ENCODE peak calls at places on chromosomes 1 and 21, in four cellular contexts. One of them, this sample, is unnamed.

GRCh38 chr1:40625476-40626382 is 39.8 kb downstream of the RIMS3 start:
- DNase-seq in H9: no peak
- DNase-seq in mesendoderm: no peak
- DNase-seq in IMR-90: peak
- DNase-seq in this sample: no peak

GRCh38 chr21:33987461-33987860 is 71.9 kb upstream of the ATP5PO start:
- DNase-seq in IMR-90: no peak
- DNase-seq in mesendoderm: no peak
- DNase-seq in H9: no peak
- DNase-seq in this sample: no peak

GRCh38 chr1:31931241-31932225 is 6.6 kb downstream of the PTP4A2 start:
- DNase-seq in IMR-90: peak
- DNase-seq in mesendoderm: peak
- DNase-seq in H9: no peak
- DNase-seq in this sample: no peak

GRCh38 chr1:156668801-156669637 is 8.2 kb downstream of the NES start:
- DNase-seq in H9: peak
- DNase-seq in mesendoderm: peak
- DNase-seq in IMR-90: no peak
- DNase-seq in this sample: no peak

GRCh38 chr1:179142889-179143299 is 61.0 kb downstream of the TOR3A start:
- DNase-seq in mesendoderm: peak
- DNase-seq in H9: no peak
- DNase-seq in IMR-90: peak
- DNase-seq in this sample: no peak

GRCh38 chr1:12745992-12746323 is at the start of gene CFAP107:
- DNase-seq in IMR-90: no peak
- DNase-seq in H9: no peak
- DNase-seq in mesendoderm: peak
- DNase-seq in this sample: no peak

GRCh38 chr21:45408271-45408791 is 3.4 kb downstream of the COL18A1 start:
- DNase-seq in IMR-90: no peak
- DNase-seq in H9: no peak
- DNase-seq in mesendoderm: no peak
- DNase-seq in this sample: no peak

GRCh38 chr1:212950243-212951057 is at the start of gene VASH2:
- DNase-seq in H9: peak
- DNase-seq in mesendoderm: peak
- DNase-seq in IMR-90: peak
- DNase-seq in this sample: peak

GRCh38 chr1:158180741-158181576 is at the start of gene CD1D:
- DNase-seq in H9: peak
- DNase-seq in mesendoderm: peak
- DNase-seq in IMR-90: no peak
- DNase-seq in this sample: peak

GRCh38 chr1:43466403-43466802 is 12.7 kb upstream of the HYI start:
- DNase-seq in H9: no peak
- DNase-seq in IMR-90: no peak
- DNase-seq in mesendoderm: no peak
- DNase-seq in this sample: no peak

GRCh38 chr1:62707746-62708123 is 19.5 kb upstream of the DOCK7 start:
- DNase-seq in H9: no peak
- DNase-seq in IMR-90: no peak
- DNase-seq in mesendoderm: no peak
- DNase-seq in this sample: no peak

GRCh38 chr1:237983507-237983906 is 92.8 kb upstream of the ZP4 start:
- DNase-seq in H9: no peak
- DNase-seq in IMR-90: no peak
- DNase-seq in mesendoderm: no peak
- DNase-seq in this sample: no peak
- H3K56ac ChIP-seq in H9: no peak
- H3K56ac ChIP-seq in IMR-90: no peak
- H3K56ac ChIP-seq in mesendoderm: no peak
- H3K56ac ChIP-seq in this sample: no peak

GRCh38 chr1:45859221-45859620 is 55.8 kb downstream of the MAST2 start:
- DNase-seq in IMR-90: no peak
- DNase-seq in H9: no peak
- DNase-seq in mesendoderm: no peak
- DNase-seq in this sample: no peak

GRCh38 chr1:45863117-45863670 is 59.8 kb downstream of the MAST2 start:
- DNase-seq in H9: no peak
- DNase-seq in mesendoderm: no peak
- DNase-seq in IMR-90: no peak
- DNase-seq in this sample: no peak

GRCh38 chr1:45862008-45862407 is 58.6 kb downstream of the MAST2 start:
- DNase-seq in H9: no peak
- DNase-seq in IMR-90: no peak
- DNase-seq in mesendoderm: no peak
- DNase-seq in this sample: no peak

GRCh38 chr1:45854724-45855123 is 51.3 kb downstream of the MAST2 start:
- DNase-seq in mesendoderm: peak
- DNase-seq in H9: peak
- DNase-seq in IMR-90: no peak
- DNase-seq in this sample: no peak

GRCh38 chr1:45857101-45857700 is 53.8 kb downstream of the MAST2 start:
- DNase-seq in IMR-90: no peak
- DNase-seq in H9: no peak
- DNase-seq in mesendoderm: no peak
- DNase-seq in this sample: no peak
- H3K56ac ChIP-seq in IMR-90: no peak
- H3K56ac ChIP-seq in H9: no peak
- H3K56ac ChIP-seq in mesendoderm: no peak
- H3K56ac ChIP-seq in this sample: no peak

GRCh38 chr1:64268653-64269557 is 65.5 kb downstream of the UBE2U start:
- DNase-seq in IMR-90: peak
- DNase-seq in H9: peak
- DNase-seq in mesendoderm: peak
- DNase-seq in this sample: no peak
- H3K56ac ChIP-seq in IMR-90: no peak
- H3K56ac ChIP-seq in H9: no peak
- H3K56ac ChIP-seq in mesendoderm: no peak
- H3K56ac ChIP-seq in this sample: no peak

DNA sequence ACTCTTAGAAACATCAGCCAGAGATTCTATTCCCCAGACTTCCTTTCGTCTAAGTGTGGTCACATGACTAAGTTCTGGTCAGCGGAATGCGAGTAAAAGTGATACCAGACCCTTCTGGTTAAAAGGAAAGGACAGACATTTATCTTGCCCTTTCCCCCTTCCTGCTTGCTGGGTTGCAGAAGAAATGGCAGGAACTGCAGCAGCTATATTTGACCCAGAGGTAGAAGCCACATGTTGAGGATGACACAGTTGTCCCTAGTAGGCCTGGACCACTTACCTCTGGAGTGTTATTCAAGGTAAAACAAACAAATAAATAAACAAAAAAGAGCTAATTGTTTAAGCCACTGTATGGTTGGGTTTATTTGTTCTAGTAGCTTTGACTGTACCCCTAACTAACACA is 73.3 kb downstream of the TAS1R2 start:
- DNase-seq in mesendoderm: no peak
- DNase-seq in H9: no peak
- DNase-seq in IMR-90: no peak
- DNase-seq in this sample: no peak
- H3K56ac ChIP-seq in mesendoderm: no peak
- H3K56ac ChIP-seq in H9: no peak
- H3K56ac ChIP-seq in IMR-90: no peak
- H3K56ac ChIP-seq in this sample: no peak

GRCh38 chr1:109547412-109548320 is 749 bp upstream of the GNAI3 start:
- DNase-seq in mesendoderm: peak
- DNase-seq in IMR-90: peak
- DNase-seq in H9: no peak
- DNase-seq in this sample: no peak
- H3K56ac ChIP-seq in mesendoderm: peak
- H3K56ac ChIP-seq in IMR-90: peak
- H3K56ac ChIP-seq in H9: no peak
- H3K56ac ChIP-seq in this sample: no peak

GRCh38 chr1:64542118-64542517 is 72.2 kb downstream of the CACHD1 start:
- DNase-seq in H9: no peak
- DNase-seq in IMR-90: no peak
- DNase-seq in mesendoderm: no peak
- DNase-seq in this sample: no peak

GRCh38 chr1:64549464-64550239 is 79.7 kb downstream of the CACHD1 start:
- DNase-seq in H9: no peak
- DNase-seq in mesendoderm: no peak
- DNase-seq in IMR-90: no peak
- DNase-seq in this sample: no peak

GRCh38 chr1:64543831-64544230 is 73.9 kb downstream of the CACHD1 start:
- DNase-seq in H9: no peak
- DNase-seq in IMR-90: no peak
- DNase-seq in mesendoderm: no peak
- DNase-seq in this sample: no peak

GRCh38 chr1:64545118-64545916 is 75.4 kb downstream of the CACHD1 start:
- DNase-seq in IMR-90: no peak
- DNase-seq in H9: no peak
- DNase-seq in mesendoderm: no peak
- DNase-seq in this sample: no peak

DNA sequence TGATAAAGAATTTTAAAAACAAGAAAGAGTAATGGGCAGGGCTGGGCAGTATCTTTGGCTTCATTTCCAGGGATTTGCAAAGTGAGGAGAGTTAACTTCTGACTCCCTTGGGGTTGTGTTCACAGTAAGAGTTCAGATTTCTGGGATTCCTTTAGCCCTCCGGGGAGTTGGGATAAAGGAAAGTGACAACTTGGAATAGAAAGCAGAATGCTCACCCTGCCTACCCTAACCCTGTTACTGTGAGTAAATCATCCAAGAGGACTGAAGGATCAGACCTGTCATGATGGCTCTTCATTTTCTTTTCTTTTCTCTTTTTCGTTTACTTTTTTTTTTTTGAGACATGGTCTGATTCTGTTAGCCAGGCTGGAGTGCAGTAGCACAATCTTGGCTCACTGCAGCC is 76.1 kb downstream of the CACHD1 start:
- DNase-seq in H9: no peak
- DNase-seq in IMR-90: no peak
- DNase-seq in mesendoderm: peak
- DNase-seq in this sample: no peak
- H3K56ac ChIP-seq in H9: no peak
- H3K56ac ChIP-seq in IMR-90: no peak
- H3K56ac ChIP-seq in mesendoderm: no peak
- H3K56ac ChIP-seq in this sample: no peak

GRCh38 chr1:29166291-29166878 is 15.3 kb downstream of the SRSF4 start:
- DNase-seq in H9: peak
- DNase-seq in IMR-90: no peak
- DNase-seq in mesendoderm: peak
- DNase-seq in this sample: no peak
- H3K56ac ChIP-seq in H9: no peak
- H3K56ac ChIP-seq in IMR-90: no peak
- H3K56ac ChIP-seq in mesendoderm: no peak
- H3K56ac ChIP-seq in this sample: no peak

GRCh38 chr1:51945591-51945990 is 44.9 kb downstream of the RAB3B start:
- DNase-seq in H9: no peak
- DNase-seq in mesendoderm: no peak
- DNase-seq in IMR-90: peak
- DNase-seq in this sample: no peak

GRCh38 chr1:51949014-51949702 is 41.3 kb downstream of the RAB3B start:
- DNase-seq in IMR-90: no peak
- DNase-seq in mesendoderm: no peak
- DNase-seq in H9: peak
- DNase-seq in this sample: no peak

GRCh38 chr1:51948491-51948915 is 42.0 kb downstream of the RAB3B start:
- DNase-seq in IMR-90: no peak
- DNase-seq in H9: no peak
- DNase-seq in mesendoderm: no peak
- DNase-seq in this sample: no peak

GRCh38 chr1:51942281-51942680 is 48.2 kb downstream of the RAB3B start:
- DNase-seq in mesendoderm: no peak
- DNase-seq in IMR-90: no peak
- DNase-seq in H9: no peak
- DNase-seq in this sample: no peak

DNA sequence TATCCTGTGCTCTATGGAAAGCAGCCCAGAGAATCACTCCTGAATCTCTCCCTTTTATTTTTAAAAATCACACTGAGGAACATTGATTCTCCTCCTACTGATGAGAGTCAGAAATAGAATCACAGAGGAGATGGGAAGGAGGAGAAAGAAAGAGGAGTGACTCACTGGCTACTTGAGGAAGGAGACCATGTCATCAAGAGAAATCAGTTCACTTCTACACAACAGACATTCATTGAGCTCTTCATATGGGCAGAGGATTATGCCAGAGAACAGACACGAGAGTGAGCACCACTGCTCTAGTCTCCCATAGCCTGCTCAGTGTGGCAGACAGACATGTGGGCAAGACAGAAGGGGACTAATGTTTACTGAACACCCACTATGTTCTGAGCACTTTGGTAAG is 44.2 kb downstream of the RAB3B start:
- DNase-seq in H9: no peak
- DNase-seq in mesendoderm: no peak
- DNase-seq in IMR-90: peak
- DNase-seq in this sample: no peak
- H3K56ac ChIP-seq in H9: no peak
- H3K56ac ChIP-seq in mesendoderm: no peak
- H3K56ac ChIP-seq in IMR-90: no peak
- H3K56ac ChIP-seq in this sample: no peak

GRCh38 chr1:183106166-183106565 is 79.9 kb upstream of the LAMC2 start:
- DNase-seq in mesendoderm: no peak
- DNase-seq in IMR-90: peak
- DNase-seq in H9: no peak
- DNase-seq in this sample: no peak

GRCh38 chr1:183103141-183103540 is 79.9 kb downstream of the LAMC1 start:
- DNase-seq in mesendoderm: no peak
- DNase-seq in IMR-90: no peak
- DNase-seq in H9: no peak
- DNase-seq in this sample: no peak

GRCh38 chr1:183105449-183105848 is 80.6 kb upstream of the LAMC2 start:
- DNase-seq in IMR-90: peak
- DNase-seq in mesendoderm: no peak
- DNase-seq in H9: no peak
- DNase-seq in this sample: no peak

GRCh38 chr1:183103577-183103976 is 80.4 kb downstream of the LAMC1 start:
- DNase-seq in H9: no peak
- DNase-seq in IMR-90: no peak
- DNase-seq in mesendoderm: no peak
- DNase-seq in this sample: no peak

DNA sequence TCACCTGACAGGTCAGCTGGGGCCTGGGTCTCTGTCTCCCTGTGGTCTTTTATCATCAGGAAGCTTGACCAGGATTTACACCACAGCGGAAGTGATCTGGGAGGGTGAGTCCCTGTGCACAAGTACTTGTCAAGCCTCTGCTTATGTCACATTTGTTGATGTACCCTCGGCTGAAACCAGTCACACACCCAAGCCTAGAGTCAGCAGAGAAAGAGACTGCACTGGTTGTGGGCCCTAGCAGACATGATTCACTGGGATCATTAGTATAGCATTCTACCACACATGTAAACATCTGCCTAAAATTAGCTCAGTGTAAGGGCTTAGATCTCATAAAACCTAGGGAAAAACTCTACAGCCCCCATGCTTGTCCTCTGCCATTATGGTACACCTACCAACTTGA is 79.3 kb upstream of the LAMC2 start:
- DNase-seq in IMR-90: peak
- DNase-seq in H9: no peak
- DNase-seq in mesendoderm: no peak
- DNase-seq in this sample: no peak
- H3K56ac ChIP-seq in IMR-90: no peak
- H3K56ac ChIP-seq in H9: no peak
- H3K56ac ChIP-seq in mesendoderm: no peak
- H3K56ac ChIP-seq in this sample: no peak

GRCh38 chr1:168554603-168555520 is 11.1 kb upstream of the XCL2 start:
- DNase-seq in mesendoderm: no peak
- DNase-seq in H9: no peak
- DNase-seq in IMR-90: no peak
- DNase-seq in this sample: no peak
- H3K56ac ChIP-seq in mesendoderm: no peak
- H3K56ac ChIP-seq in H9: no peak
- H3K56ac ChIP-seq in IMR-90: no peak
- H3K56ac ChIP-seq in this sample: no peak

This sample was measured in H1.